ENCODE peak calls at places on chromosome 5, in six cellular contexts. One of them, this sample, is unnamed.

GRCh38 chr5:59152701-59153245 is 569.9 kb downstream of the RAB3C start:
- DNase-seq in activated T-cell treated with anti-CD3 and anti-CD28 coated beads, Interleukin-2, amount 50 U/mL, for 4 hours: no peak
- DNase-seq in NCI-H446: no peak
- DNase-seq in non-pigmented ciliary epithelial cell: no peak
- DNase-seq in NCI-H1105: no peak
- DNase-seq in T47D: no peak
- DNase-seq in this sample: no peak

GRCh38 chr5:1726469-1726865 is 73.2 kb downstream of the MRPL36 start:
- DNase-seq in activated T-cell treated with anti-CD3 and anti-CD28 coated beads, Interleukin-2, amount 50 U/mL, for 4 hours: no peak
- DNase-seq in NCI-H446: no peak
- DNase-seq in non-pigmented ciliary epithelial cell: no peak
- DNase-seq in NCI-H1105: no peak
- DNase-seq in T47D: no peak
- DNase-seq in this sample: peak

GRCh38 chr5:127072861-127073846 is at the start of gene C5orf63:
- DNase-seq in activated T-cell treated with anti-CD3 and anti-CD28 coated beads, Interleukin-2, amount 50 U/mL, for 4 hours: peak
- DNase-seq in NCI-H446: peak
- DNase-seq in non-pigmented ciliary epithelial cell: no peak
- DNase-seq in NCI-H1105: no peak
- DNase-seq in T47D: peak
- DNase-seq in this sample: peak

GRCh38 chr5:54063817-54064216 is 246.6 kb downstream of the ARL15 start:
- DNase-seq in activated T-cell treated with anti-CD3 and anti-CD28 coated beads, Interleukin-2, amount 50 U/mL, for 4 hours: no peak
- DNase-seq in NCI-H446: no peak
- DNase-seq in non-pigmented ciliary epithelial cell: peak
- DNase-seq in NCI-H1105: no peak
- DNase-seq in T47D: no peak
- DNase-seq in this sample: no peak

GRCh38 chr5:41574391-41574790 is 64.0 kb upstream of the PLCXD3 start:
- DNase-seq in activated T-cell treated with anti-CD3 and anti-CD28 coated beads, Interleukin-2, amount 50 U/mL, for 4 hours: no peak
- DNase-seq in NCI-H446: no peak
- DNase-seq in non-pigmented ciliary epithelial cell: no peak
- DNase-seq in NCI-H1105: no peak
- DNase-seq in T47D: no peak
- DNase-seq in this sample: no peak

GRCh38 chr5:160271396-160271795 is 41.0 kb downstream of the CCNJL start:
- DNase-seq in activated T-cell treated with anti-CD3 and anti-CD28 coated beads, Interleukin-2, amount 50 U/mL, for 4 hours: no peak
- DNase-seq in NCI-H446: no peak
- DNase-seq in non-pigmented ciliary epithelial cell: no peak
- DNase-seq in NCI-H1105: no peak
- DNase-seq in T47D: no peak
- DNase-seq in this sample: no peak

GRCh38 chr5:95901676-95902646 is 59.7 kb downstream of the ELL2 start:
- DNase-seq in activated T-cell treated with anti-CD3 and anti-CD28 coated beads, Interleukin-2, amount 50 U/mL, for 4 hours: no peak
- DNase-seq in NCI-H446: no peak
- DNase-seq in non-pigmented ciliary epithelial cell: peak
- DNase-seq in NCI-H1105: no peak
- DNase-seq in T47D: no peak
- DNase-seq in this sample: no peak

GRCh38 chr5:102080288-102080687 is 215.8 kb downstream of the SLCO4C1 start:
- DNase-seq in activated T-cell treated with anti-CD3 and anti-CD28 coated beads, Interleukin-2, amount 50 U/mL, for 4 hours: no peak
- DNase-seq in NCI-H446: no peak
- DNase-seq in non-pigmented ciliary epithelial cell: no peak
- DNase-seq in NCI-H1105: no peak
- DNase-seq in T47D: no peak
- DNase-seq in this sample: no peak

GRCh38 chr5:174799146-174799545 is 74.8 kb downstream of the MSX2 start:
- DNase-seq in activated T-cell treated with anti-CD3 and anti-CD28 coated beads, Interleukin-2, amount 50 U/mL, for 4 hours: no peak
- DNase-seq in NCI-H446: no peak
- DNase-seq in non-pigmented ciliary epithelial cell: no peak
- DNase-seq in NCI-H1105: no peak
- DNase-seq in T47D: no peak
- DNase-seq in this sample: no peak

GRCh38 chr5:65305913-65306312 is 175.8 kb downstream of the ADAMTS6 start:
- DNase-seq in activated T-cell treated with anti-CD3 and anti-CD28 coated beads, Interleukin-2, amount 50 U/mL, for 4 hours: no peak
- DNase-seq in NCI-H446: no peak
- DNase-seq in non-pigmented ciliary epithelial cell: no peak
- DNase-seq in NCI-H1105: no peak
- DNase-seq in T47D: no peak
- DNase-seq in this sample: no peak

GRCh38 chr5:81228084-81228483 is 5.0 kb upstream of the CKMT2 start:
- DNase-seq in activated T-cell treated with anti-CD3 and anti-CD28 coated beads, Interleukin-2, amount 50 U/mL, for 4 hours: no peak
- DNase-seq in NCI-H446: no peak
- DNase-seq in non-pigmented ciliary epithelial cell: no peak
- DNase-seq in NCI-H1105: no peak
- DNase-seq in T47D: no peak
- DNase-seq in this sample: no peak

GRCh38 chr5:123545506-123545905 is 33.5 kb downstream of the CSNK1G3 start:
- DNase-seq in activated T-cell treated with anti-CD3 and anti-CD28 coated beads, Interleukin-2, amount 50 U/mL, for 4 hours: peak
- DNase-seq in NCI-H446: peak
- DNase-seq in non-pigmented ciliary epithelial cell: no peak
- DNase-seq in NCI-H1105: no peak
- DNase-seq in T47D: no peak
- DNase-seq in this sample: no peak

GRCh38 chr5:131996210-131997025 is 15.0 kb downstream of the ACSL6 start:
- DNase-seq in activated T-cell treated with anti-CD3 and anti-CD28 coated beads, Interleukin-2, amount 50 U/mL, for 4 hours: no peak
- DNase-seq in NCI-H446: no peak
- DNase-seq in non-pigmented ciliary epithelial cell: no peak
- DNase-seq in NCI-H1105: no peak
- DNase-seq in T47D: no peak
- DNase-seq in this sample: no peak

GRCh38 chr5:132464155-132464939 is 26.2 kb downstream of the IRF1 start:
- DNase-seq in activated T-cell treated with anti-CD3 and anti-CD28 coated beads, Interleukin-2, amount 50 U/mL, for 4 hours: no peak
- DNase-seq in NCI-H446: peak
- DNase-seq in non-pigmented ciliary epithelial cell: no peak
- DNase-seq in NCI-H1105: no peak
- DNase-seq in T47D: peak
- DNase-seq in this sample: peak

GRCh38 chr5:120630550-120630949 is 166.4 kb downstream of the PRR16 start:
- DNase-seq in activated T-cell treated with anti-CD3 and anti-CD28 coated beads, Interleukin-2, amount 50 U/mL, for 4 hours: no peak
- DNase-seq in NCI-H446: no peak
- DNase-seq in non-pigmented ciliary epithelial cell: no peak
- DNase-seq in NCI-H1105: no peak
- DNase-seq in T47D: no peak
- DNase-seq in this sample: no peak

GRCh38 chr5:175711031-175711430 is 53.2 kb downstream of the HRH2 start:
- DNase-seq in activated T-cell treated with anti-CD3 and anti-CD28 coated beads, Interleukin-2, amount 50 U/mL, for 4 hours: no peak
- DNase-seq in NCI-H446: no peak
- DNase-seq in non-pigmented ciliary epithelial cell: no peak
- DNase-seq in NCI-H1105: no peak
- DNase-seq in T47D: no peak
- DNase-seq in this sample: no peak

GRCh38 chr5:55113327-55113726 is 10.9 kb downstream of the GZMA start:
- DNase-seq in activated T-cell treated with anti-CD3 and anti-CD28 coated beads, Interleukin-2, amount 50 U/mL, for 4 hours: no peak
- DNase-seq in NCI-H446: no peak
- DNase-seq in non-pigmented ciliary epithelial cell: no peak
- DNase-seq in NCI-H1105: no peak
- DNase-seq in T47D: no peak
- DNase-seq in this sample: no peak

GRCh38 chr5:54595724-54596123 is 78.2 kb downstream of the SNX18 start:
- DNase-seq in activated T-cell treated with anti-CD3 and anti-CD28 coated beads, Interleukin-2, amount 50 U/mL, for 4 hours: no peak
- DNase-seq in NCI-H446: no peak
- DNase-seq in non-pigmented ciliary epithelial cell: no peak
- DNase-seq in NCI-H1105: no peak
- DNase-seq in T47D: no peak
- DNase-seq in this sample: no peak

GRCh38 chr5:123434796-123435195 is 11.6 kb upstream of the CEP120 start:
- DNase-seq in activated T-cell treated with anti-CD3 and anti-CD28 coated beads, Interleukin-2, amount 50 U/mL, for 4 hours: no peak
- DNase-seq in NCI-H446: no peak
- DNase-seq in non-pigmented ciliary epithelial cell: no peak
- DNase-seq in NCI-H1105: no peak
- DNase-seq in T47D: no peak
- DNase-seq in this sample: no peak

GRCh38 chr5:79401216-79401615 is 112.7 kb downstream of the HOMER1 start:
- DNase-seq in activated T-cell treated with anti-CD3 and anti-CD28 coated beads, Interleukin-2, amount 50 U/mL, for 4 hours: no peak
- DNase-seq in NCI-H446: no peak
- DNase-seq in non-pigmented ciliary epithelial cell: no peak
- DNase-seq in NCI-H1105: no peak
- DNase-seq in T47D: no peak
- DNase-seq in this sample: no peak

GRCh38 chr5:102815560-102816324 is 60.6 kb downstream of the PAM start:
- DNase-seq in activated T-cell treated with anti-CD3 and anti-CD28 coated beads, Interleukin-2, amount 50 U/mL, for 4 hours: no peak
- DNase-seq in NCI-H446: peak
- DNase-seq in non-pigmented ciliary epithelial cell: no peak
- DNase-seq in NCI-H1105: no peak
- DNase-seq in T47D: no peak
- DNase-seq in this sample: no peak

GRCh38 chr5:53253421-53253871 is 143.9 kb upstream of the MOCS2 start:
- DNase-seq in activated T-cell treated with anti-CD3 and anti-CD28 coated beads, Interleukin-2, amount 50 U/mL, for 4 hours: no peak
- DNase-seq in NCI-H446: no peak
- DNase-seq in non-pigmented ciliary epithelial cell: peak
- DNase-seq in NCI-H1105: no peak
- DNase-seq in T47D: no peak
- DNase-seq in this sample: no peak

GRCh38 chr5:87906962-87907361 is 361.7 kb downstream of the TMEM161B start:
- DNase-seq in activated T-cell treated with anti-CD3 and anti-CD28 coated beads, Interleukin-2, amount 50 U/mL, for 4 hours: no peak
- DNase-seq in NCI-H446: no peak
- DNase-seq in non-pigmented ciliary epithelial cell: no peak
- DNase-seq in NCI-H1105: no peak
- DNase-seq in T47D: no peak
- DNase-seq in this sample: no peak

This sample was measured in stimulated activated effector memory CD8-positive, alpha-beta T cell treated with anti-CD3 and anti-CD28 coated beads, Interleukin-12 subunit alpha, Interleukin-12 subunit beta, amount 100 ng/mL, for 72 hours.